ENCODE peak calls at places on chromosomes 16 and 17, in four cellular contexts. V is spleen, F is coronary artery, I is endothelial cell of umbilical vein. C is an unnamed sample.
A peak's percentile ranks its signal among the peaks of the same experiment; 100 is the strongest.

GRCh38 chr17:69434164-69434579 is 19.7 kb downstream of the MAP2K6 start:
- DNase-seq in I (peak; percentile 83), V (no peak), F (no peak), C (no peak)

GRCh38 chr17:795276-795675 is 13.1 kb downstream of the MRM3 start:
- DNase-seq in F (no peak), V (peak; percentile 64), I (no peak), C (no peak)

GRCh38 chr17:50903604-50904521 is 37.7 kb upstream of the TOB1 start:
- DNase-seq in V (no peak), I (no peak), F (no peak), C (peak; percentile 45)

GRCh38 chr17:1776857-1777256 is 15.0 kb downstream of the SERPINF1 start:
- DNase-seq in V (no peak), I (no peak), F (no peak), C (no peak)

GRCh38 chr17:35254107-35254802 is 11.4 kb downstream of the SLFN5 start:
- DNase-seq in F (peak; percentile 80), V (no peak), I (peak; percentile 98), C (peak; percentile 87)

GRCh38 chr16:27689711-27690110 is 139.8 kb downstream of the KATNIP start:
- DNase-seq in F (no peak), V (no peak), I (no peak), C (no peak)

GRCh38 chr16:12143776-12144175 is 167.2 kb downstream of the SNX29 start:
- DNase-seq in I (no peak), F (no peak), V (peak; percentile 2), C (no peak)

GRCh38 chr16:67847064-67847861 is at the start of gene CENPT:
- DNase-seq in I (peak; percentile 58), F (no peak), V (no peak), C (no peak)

GRCh38 chr16:14669776-14670175 is 24.3 kb downstream of the PLA2G10 start:
- DNase-seq in I (no peak), F (no peak), V (no peak), C (no peak)

GRCh38 chr17:63960430-63960829 is 12.3 kb downstream of the SCN4A start:
- DNase-seq in V (no peak), I (no peak), F (no peak), C (no peak)

GRCh38 chr17:83053779-83054451 is 25.5 kb upstream of the METRNL start:
- DNase-seq in V (peak; percentile 90), F (peak; percentile 65), I (no peak), C (no peak)

GRCh38 chr16:86387461-86388440 is 122.6 kb upstream of the FOXF1 start:
- DNase-seq in I (peak; percentile 89), V (no peak), F (no peak), C (peak; percentile 94)

GRCh38 chr16:86513471-86514277 is 3.3 kb downstream of the FOXF1 start:
- DNase-seq in I (no peak), F (no peak), V (no peak), C (no peak)

GRCh38 chr16:66508261-66508913 is 41.5 kb downstream of the TK2 start:
- DNase-seq in V (peak; percentile 9), F (peak; percentile 61), I (peak; percentile 87), C (no peak)

GRCh38 chr17:77501101-77501566 is 360.4 kb downstream of the SEC14L1 start:
- DNase-seq in I (no peak), V (peak; percentile 65), F (peak; percentile 47), C (no peak)

GRCh38 chr16:27083861-27084261 is 17.1 kb downstream of the C16orf82 start:
- DNase-seq in V (peak; percentile 47), F (no peak), I (no peak), C (no peak)

GRCh38 chr16:89902980-89903379 is 15.7 kb upstream of the MC1R start:
- DNase-seq in F (no peak), V (no peak), I (no peak), C (no peak)

GRCh38 chr17:16491131-16491702 is 776 bp downstream of the LRRC75A start:
- DNase-seq in I (no peak), V (peak; percentile 83), F (no peak), C (no peak)

GRCh38 chr17:68840073-68840472 is 115.1 kb downstream of the ABCA8 start:
- DNase-seq in I (no peak), V (no peak), F (no peak), C (no peak)

GRCh38 chr16:27729516-27730304 is 179.8 kb downstream of the KATNIP start:
- DNase-seq in F (no peak), V (no peak), I (peak; percentile 33), C (no peak)

GRCh38 chr17:42967925-42968324 is 3.7 kb upstream of the AARSD1 start:
- DNase-seq in V (no peak), F (no peak), I (no peak), C (no peak)

GRCh38 chr17:4786111-4786491 is at the start of gene VMO1:
- DNase-seq in F (no peak), V (peak; percentile 83), I (no peak), C (no peak)

GRCh38 chr17:61856078-61856477 is 7.2 kb downstream of the BRIP1 start:
- DNase-seq in F (no peak), V (no peak), I (no peak), C (no peak)

GRCh38 chr17:68613739-68614298 is 12.7 kb upstream of the FAM20A start:
- DNase-seq in F (no peak), V (no peak), I (peak; percentile 28), C (no peak)

GRCh38 chr17:58330544-58330996 is 2.0 kb upstream of the TSPOAP1 start:
- DNase-seq in V (no peak), I (no peak), F (no peak), C (no peak)

GRCh38 chr16:11618107-11618717 is 31.5 kb upstream of the LITAF start:
- DNase-seq in V (no peak), I (no peak), F (no peak), C (no peak)

GRCh38 chr17:4947411-4948165 is 742 bp downstream of the PFN1 start:
- DNase-seq in I (peak; percentile 36), F (no peak), V (peak; percentile 96), C (no peak)

GRCh38 chr17:63932008-63932561 is at the start of gene CD79B:
- DNase-seq in V (peak; percentile 94), F (no peak), I (no peak), C (no peak)

GRCh38 chr16:69827527-69827926 is 65.4 kb downstream of the WWP2 start:
- DNase-seq in F (no peak), V (no peak), I (no peak), C (no peak)

GRCh38 chr16:29825145-29826044 is 5.1 kb downstream of the MVP start:
- DNase-seq in I (peak; percentile 65), F (peak; percentile 78), V (no peak), C (peak; percentile 80)

GRCh38 chr17:81138500-81138899 is 26.8 kb upstream of the PVALEF start:
- DNase-seq in F (no peak), V (no peak), I (no peak), C (no peak)

DNA sequence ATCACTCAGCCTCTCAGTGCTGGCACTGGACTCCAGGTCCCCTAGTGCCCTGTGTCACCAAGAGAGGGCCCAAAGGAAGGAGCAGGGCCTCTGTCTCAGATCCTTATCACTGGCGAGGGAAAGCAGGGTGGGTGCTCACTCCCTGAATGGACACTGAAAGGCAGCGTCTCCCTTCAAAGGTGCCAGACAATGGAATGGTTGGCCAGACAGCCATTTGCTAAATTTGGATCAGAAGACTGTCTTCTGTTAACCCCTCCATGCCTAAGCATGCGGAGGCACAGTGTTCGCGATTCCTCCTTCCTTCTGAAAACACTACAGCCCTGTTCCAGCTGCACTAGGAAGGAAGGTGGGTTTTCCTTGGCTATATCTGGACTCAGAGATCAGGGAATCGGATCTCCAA is 48.4 kb downstream of the SRCIN1 start:
- DNase-seq in V (no peak), I (no peak), F (no peak), C (no peak)
- H3K4me3 ChIP-seq in V (no peak overlapping the region), I (no peak overlapping the region), F (peak overlapping the region; percentile 73), C (no peak overlapping the region)

GRCh38 chr17:65562206-65562531 is 721 bp upstream of the AXIN2 start:
- DNase-seq in V (no peak), I (peak; percentile 8), F (no peak), C (no peak)

GRCh38 chr17:65567566-65567965 is 6.1 kb upstream of the AXIN2 start:
- DNase-seq in F (no peak), V (no peak), I (no peak), C (no peak)

GRCh38 chr17:65564793-65565192 is 3.3 kb upstream of the AXIN2 start:
- DNase-seq in V (no peak), F (no peak), I (no peak), C (no peak)

GRCh38 chr17:65568918-65569317 is 7.5 kb upstream of the AXIN2 start:
- DNase-seq in F (no peak), I (no peak), V (no peak), C (no peak)

DNA sequence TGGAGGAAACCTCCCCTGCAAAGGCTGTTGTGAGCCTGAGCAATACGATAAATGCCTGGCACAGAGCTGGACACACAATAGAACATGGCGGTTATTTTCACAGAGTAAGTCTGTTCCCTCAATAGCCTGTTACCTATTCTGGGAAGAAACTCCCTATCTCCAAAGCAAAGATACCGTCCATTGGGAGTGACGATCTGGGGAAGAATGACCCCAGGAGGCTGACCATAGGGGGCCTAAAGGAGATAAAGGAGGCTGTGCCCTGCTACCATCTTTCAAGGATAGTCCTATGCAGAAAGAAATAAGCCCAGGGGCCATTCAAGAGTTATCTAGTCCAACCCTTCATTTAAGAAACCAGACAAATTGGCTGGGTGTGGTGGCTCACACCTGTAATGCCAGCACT is 4.1 kb upstream of the AXIN2 start:
- DNase-seq in V (no peak), F (no peak), I (no peak), C (no peak)
- TF ChIP-seq CTCF in V (no peak), F (no peak), I (no peak), C (no peak)

DNA sequence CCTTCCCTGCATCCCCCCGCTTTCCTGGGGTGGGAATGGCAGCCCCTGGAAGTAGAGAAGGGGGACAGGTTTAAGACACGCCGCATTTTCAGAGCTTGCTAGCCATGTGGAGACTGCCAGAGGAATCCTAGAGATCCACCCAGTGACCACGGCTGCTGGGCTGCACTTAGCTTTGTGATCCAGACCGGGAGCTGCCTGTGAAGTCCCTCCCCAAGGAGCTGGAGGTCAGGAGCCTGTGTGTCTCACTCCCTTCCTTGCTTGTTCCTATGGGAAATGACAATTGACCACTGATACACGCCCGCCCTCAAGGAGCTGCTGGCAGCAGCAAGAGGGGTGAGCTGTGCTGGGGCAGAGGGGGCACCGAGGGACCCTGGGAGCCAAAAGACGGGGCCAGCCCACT is 73.7 kb downstream of the SREBF1 start:
- DNase-seq in F (no peak), I (no peak), V (no peak), C (no peak)
- H3K4me3 ChIP-seq in F (no peak overlapping the region), I (no peak overlapping the region), V (no peak overlapping the region), C (no peak overlapping the region)

DNA sequence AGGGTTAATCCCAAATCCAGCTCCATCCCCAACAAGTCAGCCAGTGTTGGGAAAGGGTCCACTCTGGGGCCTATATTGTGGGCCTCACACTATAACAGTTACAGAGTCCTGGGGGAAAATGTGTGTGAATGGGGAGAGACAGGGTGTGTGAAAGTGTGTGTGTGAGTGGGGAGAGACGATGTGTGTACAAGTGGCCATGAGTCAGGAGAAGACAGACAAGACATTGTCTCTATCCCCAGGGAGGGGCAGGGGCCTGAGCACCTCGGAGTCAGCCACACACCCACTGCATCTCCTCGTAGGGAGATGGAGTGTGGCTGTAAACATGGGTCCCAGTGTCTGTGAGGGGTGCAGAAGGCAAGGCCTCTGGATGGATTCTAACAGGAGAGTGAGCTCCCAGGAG is 2.9 kb downstream of the CRHR1 start:
- DNase-seq in V (no peak), I (no peak), F (no peak), C (no peak)
- TF ChIP-seq CTCF in V (no peak), I (no peak), F (no peak), C (no peak)